ENCODE peak calls at places on chromosomes 2 and 18, in six cellular contexts. O, W, P, L, V and T are unnamed samples.

GRCh38 chr18:3444954-3445353 is 5.0 kb upstream of the TGIF1 start:
- DNase-seq in P (no peak), W (no peak), L (no peak), O (no peak), V (no peak), T (no peak)

GRCh38 chr18:10089881-10090280 is 176.1 kb downstream of the VAPA start:
- DNase-seq in V (no peak), O (no peak), P (no peak), L (no peak), W (no peak), T (no peak)

GRCh38 chr2:110115291-110116032 is at the start of gene MALL:
- DNase-seq in O (peak), W (peak), V (no peak), L (no peak), P (no peak), T (no peak)

GRCh38 chr2:40282428-40282827 is 169.5 kb downstream of the SLC8A1 start:
- DNase-seq in P (no peak), O (no peak), V (no peak), W (no peak), L (no peak), T (no peak)

GRCh38 chr2:130872276-130873125 is 35.8 kb downstream of the ARHGEF4 start:
- DNase-seq in L (no peak), V (no peak), W (no peak), P (no peak), O (peak), T (no peak)

GRCh38 chr18:76491801-76492668 is 3.0 kb downstream of the ZNF516 start:
- DNase-seq in O (peak), V (peak), W (peak), P (no peak), L (peak), T (peak)

GRCh38 chr2:217899231-217900009 is 103.4 kb downstream of the TNS1 start:
- DNase-seq in O (peak), L (no peak), V (no peak), P (peak), W (peak), T (no peak)

GRCh38 chr2:46229134-46230063 is 67.8 kb upstream of the EPAS1 start:
- DNase-seq in V (no peak), P (peak), W (no peak), L (no peak), O (no peak), T (peak)

GRCh38 chr2:232928564-232929302 is 58.7 kb downstream of the SNORC start:
- DNase-seq in W (no peak), L (no peak), O (no peak), V (no peak), P (no peak), T (no peak)

GRCh38 chr2:196293751-196294486 is 122.5 kb upstream of the STK17B start:
- DNase-seq in V (no peak), P (peak), L (no peak), O (no peak), W (peak), T (no peak)

GRCh38 chr18:80065705-80066104 is 31.5 kb downstream of the RBFA start:
- DNase-seq in O (no peak), L (no peak), W (no peak), P (no peak), V (no peak), T (no peak)

GRCh38 chr2:178331474-178332431 is 119.2 kb downstream of the PRKRA start:
- DNase-seq in L (no peak), P (no peak), V (no peak), O (no peak), W (peak), T (no peak)

GRCh38 chr2:57396364-57397098 is 650.1 kb upstream of the VRK2 start:
- DNase-seq in L (no peak), W (no peak), V (no peak), P (no peak), O (no peak), T (no peak)

GRCh38 chr2:204228169-204228940 is 291.8 kb downstream of the ICOS start:
- DNase-seq in O (no peak), V (no peak), L (no peak), P (no peak), W (no peak), T (no peak)

GRCh38 chr2:53131416-53131815 is 636.2 kb upstream of the CHAC2 start:
- DNase-seq in V (no peak), L (no peak), O (no peak), W (peak), P (peak), T (no peak)

GRCh38 chr2:101776172-101777043 is 78.9 kb downstream of the MAP4K4 start:
- DNase-seq in V (no peak), P (no peak), O (no peak), L (no peak), W (no peak), T (no peak)

GRCh38 chr2:231191896-231192872 is 6.2 kb upstream of the ARMC9 start:
- DNase-seq in L (no peak), O (no peak), W (peak), P (no peak), V (no peak), T (no peak)

GRCh38 chr2:164739966-164740365 is 101.7 kb downstream of the COBLL1 start:
- DNase-seq in W (peak), O (no peak), V (no peak), P (no peak), L (no peak), T (no peak)

GRCh38 chr2:240327566-240327965 is 107.9 kb upstream of the GPC1 start:
- DNase-seq in V (no peak), O (no peak), W (no peak), P (no peak), L (no peak), T (no peak)

GRCh38 chr2:85505551-85506238 is 33.3 kb upstream of the MAT2A start:
- DNase-seq in O (no peak), V (no peak), P (no peak), L (no peak), W (no peak), T (no peak)

GRCh38 chr2:56130463-56131070 is 53.2 kb upstream of the CCDC85A start:
- DNase-seq in P (peak), L (no peak), V (no peak), W (peak), O (no peak), T (no peak)

GRCh38 chr2:149169653-149170052 is 131.2 kb downstream of the LYPD6B start:
- DNase-seq in O (no peak), W (peak), V (no peak), P (no peak), L (no peak), T (no peak)

GRCh38 chr2:159094173-159094737 is 125.8 kb downstream of the TANC1 start:
- DNase-seq in P (no peak), W (peak), L (peak), V (no peak), O (peak), T (no peak)

GRCh38 chr18:22286576-22286975 is 117.2 kb downstream of the GATA6 start:
- DNase-seq in P (no peak), L (no peak), V (no peak), W (peak), O (peak), T (no peak)

GRCh38 chr2:105118960-105119359 is 81.1 kb downstream of the MRPS9 start:
- DNase-seq in V (peak), P (no peak), O (no peak), W (no peak), L (peak), T (peak)

GRCh38 chr2:233033672-233034071 is 1.2 kb downstream of the NEU2 start:
- DNase-seq in V (peak), L (no peak), O (no peak), P (no peak), W (peak), T (peak)

GRCh38 chr2:165563468-165564225 is 94.1 kb downstream of the CSRNP3 start:
- DNase-seq in V (no peak), W (no peak), O (no peak), L (no peak), P (no peak), T (no peak)

GRCh38 chr18:27856839-27857238 is 320.1 kb downstream of the CDH2 start:
- DNase-seq in W (no peak), P (no peak), L (no peak), O (no peak), V (no peak), T (no peak)

GRCh38 chr2:7685342-7686015 is 768.3 kb downstream of the RNF144A start:
- DNase-seq in W (peak), P (no peak), L (no peak), O (no peak), V (no peak), T (no peak)

GRCh38 chr2:152646775-152647174 is 70.5 kb downstream of the PRPF40A start:
- DNase-seq in W (peak), P (peak), V (no peak), L (no peak), O (no peak), T (no peak)

GRCh38 chr2:111919794-111920608 is 21.6 kb downstream of the MERTK start:
- DNase-seq in V (no peak), O (peak), W (no peak), P (no peak), L (no peak), T (peak)

GRCh38 chr2:240919786-240920782 is 13.9 kb downstream of the CROCC2 start:
- DNase-seq in V (no peak), P (no peak), W (no peak), O (peak), L (no peak), T (peak)

GRCh38 chr2:215899111-215900074 is 114.0 kb downstream of the MREG start:
- DNase-seq in P (no peak), W (no peak), L (no peak), V (no peak), O (no peak), T (no peak)

GRCh38 chr18:8701546-8702118 is 3.7 kb upstream of the MTCL1 start:
- DNase-seq in O (no peak), P (no peak), W (peak), L (no peak), V (no peak), T (no peak)